ENCODE peak calls at places on chromosomes 4 and X, in five cellular contexts. L is left lung; V is HepG2; J is DND-41; I is effector memory CD8-positive, alpha-beta T cell. A is an unnamed sample.

GRCh38 chr4:142085631-142086292 is 449.4 kb downstream of the IL15 start:
- ATAC-seq in L (no peak), V (no peak), J (no peak), I (no peak), A (no peak)

GRCh38 chr4:8568068-8568668 is 12.0 kb upstream of the GPR78 start:
- ATAC-seq in L (no peak), V (no peak), J (no peak), I (no peak), A (no peak)

GRCh38 chr4:151195801-151196200 is 81.2 kb upstream of the PRSS48 start:
- ATAC-seq in L (peak; percentile 67), V (no peak), J (no peak), I (no peak), A (peak; percentile 56)

GRCh38 chrX:8201896-8202331 is 30.8 kb upstream of the VCX2 start:
- ATAC-seq in L (peak; percentile 57), V (no peak), J (no peak), I (no peak), A (no peak)

GRCh38 chr4:577499-578450 is 1.7 kb upstream of the TMEM271 start:
- ATAC-seq in L (no peak), V (peak; percentile 47), J (no peak), I (no peak), A (no peak)

GRCh38 chr4:86972997-86973396 is 38.2 kb downstream of the AFF1 start:
- ATAC-seq in L (peak; percentile 90), V (peak; percentile 71), J (peak; percentile 72), I (no peak), A (no peak)

GRCh38 chr4:77817304-77818076 is 1.7 kb downstream of the CNOT6L start:
- ATAC-seq in L (no peak), V (peak; percentile 80), J (peak; percentile 10), I (no peak), A (peak; percentile 18)

GRCh38 chr4:42603865-42604264 is 53.0 kb downstream of the ATP8A1 start:
- ATAC-seq in L (no peak), V (no peak), J (no peak), I (no peak), A (no peak)

GRCh38 chr4:45350438-45350837 is 624.1 kb upstream of the GNPDA2 start:
- ATAC-seq in L (peak; percentile 71), V (no peak), J (peak; percentile 85), I (no peak), A (no peak)

GRCh38 chr4:167234388-167234881 is at the start of gene SPOCK3:
- ATAC-seq in L (peak; percentile 96), V (peak; percentile 95), J (peak; percentile 33), I (no peak), A (no peak)

GRCh38 chr4:183099537-183100297 is 660 bp downstream of the WWC2 start:
- ATAC-seq in L (no peak), V (peak; percentile 9), J (no peak), I (no peak), A (peak; percentile 6)

GRCh38 chr4:139144161-139144859 is 32.7 kb downstream of the ELF2 start:
- ATAC-seq in L (peak; percentile 86), V (no peak), J (peak; percentile 31), I (no peak), A (no peak)

GRCh38 chr4:3858046-3858730 is 92.0 kb downstream of the ADRA2C start:
- ATAC-seq in L (no peak), V (peak; percentile 41), J (no peak), I (no peak), A (no peak)

GRCh38 chr4:40289366-40290188 is 45.6 kb upstream of the CHRNA9 start:
- ATAC-seq in L (no peak), V (no peak), J (peak; percentile 92), I (peak; percentile 58), A (peak; percentile 87)

GRCh38 chr4:132333723-132334045 is 815.4 kb upstream of the PCDH10 start:
- ATAC-seq in L (no peak), V (no peak), J (no peak), I (no peak), A (no peak)

GRCh38 chr4:183223046-183223445 is 97.0 kb downstream of the CLDN22 start:
- ATAC-seq in L (peak; percentile 87), V (no peak), J (no peak), I (no peak), A (no peak)

GRCh38 chrX:12802741-12803140 is 11.5 kb downstream of the PRPS2 start:
- ATAC-seq in L (no peak), V (no peak), J (peak; percentile 88), I (no peak), A (no peak)

GRCh38 chrX:152913354-152913753 is 15.5 kb downstream of the ZNF185 start:
- ATAC-seq in L (no peak), V (no peak), J (no peak), I (no peak), A (no peak)

GRCh38 chrX:1576201-1577101 is 15.0 kb upstream of the AKAP17A start:
- ATAC-seq in L (no peak), V (no peak), J (peak; percentile 79), I (peak; percentile 62), A (peak; percentile 72)

GRCh38 chr4:153523171-153523757 is 57.1 kb downstream of the TMEM131L start:
- ATAC-seq in L (no peak), V (no peak), J (no peak), I (no peak), A (no peak)

GRCh38 chrX:41350976-41351569 is 17.1 kb downstream of the DDX3X start:
- ATAC-seq in L (no peak), V (peak; percentile 5), J (peak; percentile 37), I (peak; percentile 19), A (peak; percentile 75)

GRCh38 chr4:29046166-29046565 is 1674.0 kb upstream of the PCDH7 start:
- ATAC-seq in L (no peak), V (no peak), J (no peak), I (no peak), A (no peak)

GRCh38 chr4:102477657-102478056 is 23.5 kb upstream of the NFKB1 start:
- ATAC-seq in L (no peak), V (no peak), J (no peak), I (no peak), A (no peak)

GRCh38 chrX:155417769-155418168 is 35.9 kb downstream of the F8A2 start:
- ATAC-seq in L (no peak), V (no peak), J (no peak), I (no peak), A (peak; percentile 94)

GRCh38 chr4:26150948-26151347 is 169.9 kb upstream of the RBPJ start:
- ATAC-seq in L (peak; percentile 40), V (no peak), J (no peak), I (no peak), A (peak; percentile 94)

GRCh38 chr4:10019521-10020051 is 1.7 kb downstream of the SLC2A9 start:
- ATAC-seq in L (no peak), V (no peak), J (no peak), I (no peak), A (no peak)

GRCh38 chr4:182062936-182063335 is 180.3 kb upstream of the TENM3 start:
- ATAC-seq in L (peak; percentile 43), V (no peak), J (no peak), I (no peak), A (no peak)

GRCh38 chrX:25536307-25536970 is 520.7 kb upstream of the ARX start:
- ATAC-seq in L (no peak), V (peak; percentile 92), J (no peak), I (no peak), A (no peak)

GRCh38 chr4:2092653-2093000 is 33.5 kb downstream of the NAT8L start:
- ATAC-seq in L (no peak), V (peak; percentile 30), J (no peak), I (no peak), A (no peak)

GRCh38 chr4:73606465-73606974 is 13.7 kb downstream of the RASSF6 start:
- ATAC-seq in L (no peak), V (no peak), J (peak; percentile 83), I (no peak), A (no peak)

GRCh38 chr4:112532267-112532666 is 16.3 kb upstream of the NEUROG2 start:
- ATAC-seq in L (no peak), V (no peak), J (no peak), I (no peak), A (no peak)

GRCh38 chrX:2462780-2463179 is 38.0 kb downstream of the DHRSX start:
- ATAC-seq in L (no peak), V (no peak), J (no peak), I (no peak), A (no peak)

GRCh38 chr4:140861359-140862181 is 105.4 kb upstream of the TBC1D9 start:
- ATAC-seq in L (peak; percentile 93), V (peak; percentile 73), J (peak; percentile 69), I (peak; percentile 26), A (no peak)

GRCh38 chrX:118178450-118178849 is 61.8 kb upstream of the KLHL13 start:
- ATAC-seq in L (no peak), V (no peak), J (no peak), I (no peak), A (no peak)

GRCh38 chrX:29662101-29662500 is 553.3 kb upstream of the MAGEB2 start:
- ATAC-seq in L (peak; percentile 41), V (no peak), J (no peak), I (no peak), A (no peak)